ENCODE peak calls at places on chromosomes 1 and 21, in five cellular contexts. T is Caki2, K is tibial nerve, I is aorta, P is A172. R is an unnamed sample.
A peak's percentile ranks its signal among the peaks of the same experiment; 100 is the strongest.

GRCh38 chr1:35717911-35718476 is 690 bp downstream of the C1orf216 start:
- DNase-seq in T (peak; percentile 43), K (peak; percentile 56), I (peak; percentile 86), P (peak; percentile 47), R (peak; percentile 51)

GRCh38 chr1:219419135-219419534 is 193.8 kb downstream of the ZC3H11B start:
- DNase-seq in T (no peak), K (no peak), I (no peak), P (no peak), R (no peak)

GRCh38 chr1:63068626-63069025 is 253.7 kb upstream of the FOXD3 start:
- DNase-seq in T (no peak), K (no peak), I (no peak), P (peak; percentile 2), R (no peak)

GRCh38 chr1:152566681-152567080 is at the start of gene LCE3E:
- DNase-seq in T (no peak), K (no peak), I (no peak), P (no peak), R (no peak)

GRCh38 chr1:212288614-212289013 is 3.4 kb downstream of the PPP2R5A start:
- DNase-seq in T (peak; percentile 42), K (no peak), I (no peak), P (no peak), R (peak; percentile 34)

GRCh38 chr1:30684881-30685795 is 38.2 kb downstream of the MATN1 start:
- DNase-seq in T (no peak), K (no peak), I (peak; percentile 73), P (no peak), R (no peak)

GRCh38 chr1:41323243-41323642 is 38.0 kb upstream of the FOXO6 start:
- DNase-seq in T (no peak), K (no peak), I (no peak), P (no peak), R (no peak)

GRCh38 chr1:201917362-201918033 is 28.8 kb downstream of the SHISA4 start:
- DNase-seq in T (no peak), K (peak; percentile 70), I (no peak), P (peak; percentile 82), R (peak; percentile 80)

GRCh38 chr1:50983403-50983802 is 13.4 kb downstream of the CDKN2C start:
- DNase-seq in T (peak; percentile 41), K (no peak), I (no peak), P (no peak), R (no peak)

GRCh38 chr1:42926870-42927242 is 31.8 kb downstream of the SLC2A1 start:
- DNase-seq in T (no peak), K (no peak), I (no peak), P (no peak), R (no peak)

GRCh38 chr1:234838182-234838581 is 228.2 kb upstream of the IRF2BP2 start:
- DNase-seq in T (no peak), K (no peak), I (no peak), P (no peak), R (no peak)

GRCh38 chr1:232629250-232630046 is 485 bp downstream of the SIPA1L2 start:
- DNase-seq in T (peak; percentile 57), K (no peak), I (peak; percentile 87), P (no peak), R (peak; percentile 46)

GRCh38 chr1:76012341-76013208 is 62.0 kb upstream of the ST6GALNAC3 start:
- DNase-seq in T (peak; percentile 27), K (no peak), I (no peak), P (no peak), R (no peak)

GRCh38 chr1:6359568-6360496 is 33.7 kb downstream of the ACOT7 start:
- DNase-seq in T (peak; percentile 81), K (peak; percentile 28), I (peak; percentile 85), P (peak; percentile 83), R (peak; percentile 88)

GRCh38 chr1:176826265-176826664 is 338.2 kb downstream of the ASTN1 start:
- DNase-seq in T (no peak), K (no peak), I (no peak), P (no peak), R (no peak)

GRCh38 chr1:26700711-26701110 is 4.9 kb downstream of the ARID1A start:
- DNase-seq in T (no peak), K (no peak), I (no peak), P (no peak), R (no peak)

GRCh38 chr21:32562426-32562825 is 22.9 kb downstream of the TCP10L start:
- DNase-seq in T (no peak), K (peak; percentile 58), I (no peak), P (no peak), R (peak; percentile 84)